ENCODE peak calls at places on chromosomes 12 and 14, in six cellular contexts. One of them, this sample, is unnamed.

GRCh38 chr12:3741882-3742672 is 10.8 kb downstream of the CRACR2A start:
- DNase-seq in GM12878: no peak
- DNase-seq in NB4: no peak
- DNase-seq in endothelial cell of umbilical vein: no peak
- DNase-seq in A549: no peak
- DNase-seq in K562: no peak
- DNase-seq in this sample: no peak

GRCh38 chr12:8890313-8891084 is 23.8 kb upstream of the PHC1 start:
- DNase-seq in GM12878: peak; percentile 8
- DNase-seq in NB4: peak; percentile 57
- DNase-seq in endothelial cell of umbilical vein: peak; percentile 77
- DNase-seq in A549: peak; percentile 66
- DNase-seq in K562: peak; percentile 73
- DNase-seq in this sample: peak; percentile 32

GRCh38 chr14:88986146-88986841 is 161.8 kb downstream of the TTC8 start:
- DNase-seq in GM12878: no peak
- DNase-seq in NB4: no peak
- DNase-seq in endothelial cell of umbilical vein: no peak
- DNase-seq in A549: no peak
- DNase-seq in K562: no peak
- DNase-seq in this sample: no peak

GRCh38 chr12:75850751-75851462 is 180.7 kb downstream of the PHLDA1 start:
- DNase-seq in GM12878: no peak
- DNase-seq in NB4: no peak
- DNase-seq in endothelial cell of umbilical vein: no peak
- DNase-seq in A549: peak; percentile 7
- DNase-seq in K562: no peak
- DNase-seq in this sample: no peak

GRCh38 chr14:68622856-68623255 is 170.0 kb downstream of the ZFP36L1 start:
- DNase-seq in GM12878: peak; percentile 30
- DNase-seq in NB4: no peak
- DNase-seq in endothelial cell of umbilical vein: no peak
- DNase-seq in A549: no peak
- DNase-seq in K562: no peak
- DNase-seq in this sample: no peak

GRCh38 chr14:91273273-91273884 is 28.9 kb upstream of the GPR68 start:
- DNase-seq in GM12878: no peak
- DNase-seq in NB4: no peak
- DNase-seq in endothelial cell of umbilical vein: no peak
- DNase-seq in A549: no peak
- DNase-seq in K562: no peak
- DNase-seq in this sample: no peak

GRCh38 chr14:50835280-50835679 is 4.3 kb upstream of the NIN start:
- DNase-seq in GM12878: peak; percentile 79
- DNase-seq in NB4: peak; percentile 61
- DNase-seq in endothelial cell of umbilical vein: no peak
- DNase-seq in A549: no peak
- DNase-seq in K562: no peak
- DNase-seq in this sample: peak; percentile 61

GRCh38 chr12:46963977-46964376 is 115.4 kb upstream of the PCED1B start:
- DNase-seq in GM12878: no peak
- DNase-seq in NB4: no peak
- DNase-seq in endothelial cell of umbilical vein: peak; percentile 53
- DNase-seq in A549: no peak
- DNase-seq in K562: no peak
- DNase-seq in this sample: no peak

GRCh38 chr12:5945071-5946008 is at the start of gene ANO2:
- DNase-seq in GM12878: no peak
- DNase-seq in NB4: no peak
- DNase-seq in endothelial cell of umbilical vein: no peak
- DNase-seq in A549: no peak
- DNase-seq in K562: no peak
- DNase-seq in this sample: no peak

GRCh38 chr12:114013601-114014345 is 47.6 kb upstream of the RBM19 start:
- DNase-seq in GM12878: no peak
- DNase-seq in NB4: peak; percentile 59
- DNase-seq in endothelial cell of umbilical vein: no peak
- DNase-seq in A549: no peak
- DNase-seq in K562: peak; percentile 14
- DNase-seq in this sample: peak; percentile 39

GRCh38 chr14:73752297-73752992 is 38.3 kb upstream of the PNMA1 start:
- DNase-seq in GM12878: no peak
- DNase-seq in NB4: peak; percentile 50
- DNase-seq in endothelial cell of umbilical vein: peak; percentile 80
- DNase-seq in A549: no peak
- DNase-seq in K562: no peak
- DNase-seq in this sample: no peak

GRCh38 chr14:74514471-74514932 is 20.9 kb downstream of the ISCA2 start:
- DNase-seq in GM12878: no peak
- DNase-seq in NB4: peak; percentile 78
- DNase-seq in endothelial cell of umbilical vein: no peak
- DNase-seq in A549: no peak
- DNase-seq in K562: no peak
- DNase-seq in this sample: peak; percentile 25

GRCh38 chr12:52695039-52695438 is 8.3 kb downstream of the KRT77 start:
- DNase-seq in GM12878: no peak
- DNase-seq in NB4: no peak
- DNase-seq in endothelial cell of umbilical vein: no peak
- DNase-seq in A549: no peak
- DNase-seq in K562: no peak
- DNase-seq in this sample: no peak

GRCh38 chr12:108104657-108105056 is 24.4 kb upstream of the WSCD2 start:
- DNase-seq in GM12878: no peak
- DNase-seq in NB4: no peak
- DNase-seq in endothelial cell of umbilical vein: no peak
- DNase-seq in A549: no peak
- DNase-seq in K562: no peak
- DNase-seq in this sample: no peak

GRCh38 chr12:46357438-46358324 is 14.9 kb downstream of the SLC38A2 start:
- DNase-seq in GM12878: no peak
- DNase-seq in NB4: peak; percentile 55
- DNase-seq in endothelial cell of umbilical vein: peak; percentile 81
- DNase-seq in A549: no peak
- DNase-seq in K562: no peak
- DNase-seq in this sample: peak; percentile 75

GRCh38 chr12:19574606-19575005 is 135.3 kb downstream of the AEBP2 start:
- DNase-seq in GM12878: no peak
- DNase-seq in NB4: peak; percentile 43
- DNase-seq in endothelial cell of umbilical vein: peak; percentile 72
- DNase-seq in A549: peak; percentile 10
- DNase-seq in K562: no peak
- DNase-seq in this sample: peak; percentile 2

GRCh38 chr14:104471114-104471513 is 108.5 kb upstream of the C14orf180 start:
- DNase-seq in GM12878: no peak
- DNase-seq in NB4: no peak
- DNase-seq in endothelial cell of umbilical vein: no peak
- DNase-seq in A549: no peak
- DNase-seq in K562: no peak
- DNase-seq in this sample: no peak

GRCh38 chr12:22631863-22632463 is 7.0 kb downstream of the ETNK1 start:
- DNase-seq in GM12878: no peak
- DNase-seq in NB4: peak; percentile 54
- DNase-seq in endothelial cell of umbilical vein: peak; percentile 26
- DNase-seq in A549: peak; percentile 23
- DNase-seq in K562: no peak
- DNase-seq in this sample: no peak

GRCh38 chr14:104306450-104307040 is 168.2 kb downstream of the KIF26A start:
- DNase-seq in GM12878: no peak
- DNase-seq in NB4: no peak
- DNase-seq in endothelial cell of umbilical vein: no peak
- DNase-seq in A549: no peak
- DNase-seq in K562: no peak
- DNase-seq in this sample: no peak

GRCh38 chr14:94011795-94012194 is 14.3 kb upstream of the OTUB2 start:
- DNase-seq in GM12878: no peak
- DNase-seq in NB4: no peak
- DNase-seq in endothelial cell of umbilical vein: no peak
- DNase-seq in A549: no peak
- DNase-seq in K562: no peak
- DNase-seq in this sample: no peak

GRCh38 chr12:131195796-131196195 is 242.1 kb downstream of the ADGRD1 start:
- DNase-seq in GM12878: no peak
- DNase-seq in NB4: no peak
- DNase-seq in endothelial cell of umbilical vein: no peak
- DNase-seq in A549: no peak
- DNase-seq in K562: no peak
- DNase-seq in this sample: no peak

GRCh38 chr12:131050463-131051154 is 96.9 kb downstream of the ADGRD1 start:
- DNase-seq in GM12878: no peak
- DNase-seq in NB4: no peak
- DNase-seq in endothelial cell of umbilical vein: no peak
- DNase-seq in A549: no peak
- DNase-seq in K562: no peak
- DNase-seq in this sample: no peak

GRCh38 chr12:10720974-10721565 is 2.1 kb downstream of the YBX3 start:
- DNase-seq in GM12878: no peak
- DNase-seq in NB4: peak; percentile 5
- DNase-seq in endothelial cell of umbilical vein: peak; percentile 34
- DNase-seq in A549: no peak
- DNase-seq in K562: no peak
- DNase-seq in this sample: no peak

GRCh38 chr14:77582511-77582910 is 33.9 kb downstream of the SPTLC2 start:
- DNase-seq in GM12878: no peak
- DNase-seq in NB4: no peak
- DNase-seq in endothelial cell of umbilical vein: peak; percentile 81
- DNase-seq in A549: no peak
- DNase-seq in K562: no peak
- DNase-seq in this sample: no peak

GRCh38 chr14:77580477-77580876 is 36.0 kb downstream of the SPTLC2 start:
- DNase-seq in GM12878: no peak
- DNase-seq in NB4: no peak
- DNase-seq in endothelial cell of umbilical vein: no peak
- DNase-seq in A549: no peak
- DNase-seq in K562: no peak
- DNase-seq in this sample: no peak

GRCh38 chr14:77580964-77581505 is 35.4 kb downstream of the SPTLC2 start:
- DNase-seq in GM12878: peak; percentile 66
- DNase-seq in NB4: no peak
- DNase-seq in endothelial cell of umbilical vein: peak; percentile 89
- DNase-seq in A549: no peak
- DNase-seq in K562: no peak
- DNase-seq in this sample: no peak

GRCh38 chr14:77579065-77579464 is 37.4 kb downstream of the SPTLC2 start:
- DNase-seq in GM12878: no peak
- DNase-seq in NB4: no peak
- DNase-seq in endothelial cell of umbilical vein: no peak
- DNase-seq in A549: no peak
- DNase-seq in K562: no peak
- DNase-seq in this sample: no peak

DNA sequence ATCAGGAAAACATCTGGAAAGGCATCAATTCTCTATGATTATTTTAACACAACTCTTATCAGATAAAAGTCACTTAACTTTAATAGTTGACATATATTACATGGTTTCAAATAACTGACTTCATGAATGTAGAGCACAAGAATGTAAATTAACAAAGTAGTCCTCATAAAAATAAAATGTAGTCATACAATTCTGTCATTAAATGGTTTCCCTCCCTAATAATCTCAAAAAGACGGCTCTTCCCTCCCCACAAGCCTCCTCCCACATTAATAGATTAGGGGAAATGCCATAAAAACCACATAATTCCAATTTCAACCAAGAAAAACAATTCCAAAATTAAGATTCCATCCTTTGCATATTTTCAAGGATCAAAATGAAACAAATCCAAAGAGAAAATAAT is 36.7 kb downstream of the SPTLC2 start:
- DNase-seq in GM12878: no peak
- DNase-seq in NB4: no peak
- DNase-seq in endothelial cell of umbilical vein: no peak
- DNase-seq in A549: no peak
- DNase-seq in K562: no peak
- DNase-seq in this sample: no peak
- TF ChIP-seq MYC in GM12878: no peak
- TF ChIP-seq MYC in NB4: no peak
- TF ChIP-seq MYC in endothelial cell of umbilical vein: no peak
- TF ChIP-seq MYC in A549: no peak
- TF ChIP-seq MYC in K562: no peak
- TF ChIP-seq MYC in this sample: no peak

DNA sequence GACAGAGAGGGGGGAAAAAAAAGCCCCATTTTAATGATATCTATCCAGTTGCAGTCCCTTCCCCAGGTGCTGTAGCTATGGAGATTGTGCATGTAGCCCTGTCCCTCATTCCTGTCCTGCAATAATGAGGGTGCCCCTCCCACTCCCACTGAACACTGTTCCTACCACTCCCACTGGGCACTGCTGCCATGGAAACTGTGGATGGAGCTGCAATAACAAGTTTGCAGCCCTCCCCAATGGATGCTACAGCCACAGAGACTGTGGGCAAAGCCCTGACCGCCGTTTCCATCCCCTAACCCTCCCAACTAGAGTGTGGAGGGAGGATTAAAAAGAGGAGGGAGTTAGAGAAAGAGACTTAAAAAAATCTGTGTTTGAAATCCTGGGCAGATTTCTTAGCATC is 238.3 kb downstream of the FUT8 start:
- DNase-seq in GM12878: no peak
- DNase-seq in NB4: no peak
- DNase-seq in endothelial cell of umbilical vein: no peak
- DNase-seq in A549: no peak
- DNase-seq in K562: no peak
- DNase-seq in this sample: no peak
- TF ChIP-seq MYC in GM12878: no peak
- TF ChIP-seq MYC in NB4: no peak
- TF ChIP-seq MYC in endothelial cell of umbilical vein: no peak
- TF ChIP-seq MYC in A549: no peak
- TF ChIP-seq MYC in K562: no peak
- TF ChIP-seq MYC in this sample: no peak

GRCh38 chr12:121184425-121184824 is 25.5 kb upstream of the P2RX4 start:
- DNase-seq in GM12878: no peak
- DNase-seq in NB4: no peak
- DNase-seq in endothelial cell of umbilical vein: no peak
- DNase-seq in A549: no peak
- DNase-seq in K562: no peak
- DNase-seq in this sample: no peak
- TF ChIP-seq MYC in GM12878: no peak
- TF ChIP-seq MYC in NB4: no peak
- TF ChIP-seq MYC in endothelial cell of umbilical vein: no peak
- TF ChIP-seq MYC in A549: no peak
- TF ChIP-seq MYC in K562: no peak
- TF ChIP-seq MYC in this sample: no peak

DNA sequence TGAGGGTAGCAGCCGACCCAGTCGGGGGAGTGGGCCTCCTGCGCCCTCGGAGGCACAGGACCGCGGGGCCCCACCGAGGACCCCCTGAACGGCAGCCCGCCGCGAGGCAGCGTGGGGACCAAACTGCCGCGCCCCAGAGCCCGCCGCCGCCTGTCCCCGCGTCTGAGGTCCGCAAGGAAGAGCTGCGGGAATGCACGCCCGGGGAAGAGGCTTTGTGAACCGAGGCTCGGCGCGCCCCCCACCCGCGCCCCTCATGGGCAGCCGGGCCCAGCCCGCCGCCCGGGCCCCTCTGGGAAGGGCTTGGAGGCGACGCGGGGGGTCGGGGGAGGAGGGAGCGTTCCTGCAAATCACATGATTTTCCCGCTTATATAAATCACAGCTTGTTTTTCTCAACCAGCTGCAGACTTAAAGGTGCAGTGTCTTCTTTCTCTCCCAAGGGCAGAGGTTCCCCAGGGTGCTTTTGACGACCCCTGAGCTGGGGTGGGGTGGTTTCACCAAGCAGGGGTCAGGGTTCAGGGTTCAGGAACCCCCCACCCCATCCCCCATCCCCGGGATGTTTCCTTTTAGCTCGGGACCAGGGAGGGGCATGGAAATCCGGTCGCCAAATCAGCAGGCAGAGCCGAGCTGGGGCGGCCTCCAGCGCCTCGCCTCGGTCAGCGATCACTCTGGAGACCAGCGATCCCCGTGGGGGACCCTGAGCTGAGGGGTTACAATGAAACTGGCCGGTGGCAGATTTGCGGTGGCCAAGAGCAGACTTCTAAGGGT is 44.7 kb upstream of the ATP23 start:
- DNase-seq in GM12878: no peak
- DNase-seq in NB4: no peak
- DNase-seq in endothelial cell of umbilical vein: peak; percentile 75
- DNase-seq in A549: peak; percentile 62
- DNase-seq in K562: no peak
- DNase-seq in this sample: no peak
- TF ChIP-seq MYC in GM12878: no peak
- TF ChIP-seq MYC in NB4: no peak
- TF ChIP-seq MYC in endothelial cell of umbilical vein: no peak
- TF ChIP-seq MYC in A549: no peak
- TF ChIP-seq MYC in K562: no peak
- TF ChIP-seq MYC in this sample: no peak